ENCODE peak calls at places on chromosomes 16 and 17, in nine cellular contexts. One of them, this sample, is unnamed.
A peak's percentile ranks its signal among the peaks of the same experiment; 100 is the strongest.

GRCh38 chr17:64780096-64781012 is 118.2 kb upstream of the SMURF2 start:
- DNase-seq in activated T-helper 1 cell treated with Interleukin-2 at 50 U/mL for 16 hours: peak; percentile 63
- DNase-seq in left lobe of liver: peak; percentile 63
- DNase-seq in NCI-H146: peak; percentile 36
- DNase-seq in kidney: peak; percentile 92
- DNase-seq in astrocyte of the spinal cord: no peak
- DNase-seq in activated CD8-positive, alpha-beta T cell treated with anti-CD3 and anti-CD28 coated beads for 36 hours: peak; percentile 89
- DNase-seq in CD4-positive, CD25-positive, alpha-beta regulatory T cell: peak; percentile 71
- DNase-seq in small intestine: peak; percentile 86
- DNase-seq in this sample: peak; percentile 92

GRCh38 chr17:39591958-39592954 is 15.5 kb downstream of the NEUROD2 start:
- DNase-seq in CD4-positive, CD25-positive, alpha-beta regulatory T cell: no peak
- DNase-seq in astrocyte of the spinal cord: peak; percentile 38
- DNase-seq in activated CD8-positive, alpha-beta T cell treated with anti-CD3 and anti-CD28 coated beads for 36 hours: peak; percentile 52
- DNase-seq in small intestine: peak; percentile 57
- DNase-seq in NCI-H146: peak; percentile 45
- DNase-seq in activated T-helper 1 cell treated with Interleukin-2 at 50 U/mL for 16 hours: no peak
- DNase-seq in kidney: peak; percentile 77
- DNase-seq in left lobe of liver: no peak
- DNase-seq in this sample: no peak

GRCh38 chr16:15049581-15050180 is 6.2 kb downstream of the NTAN1 start:
- DNase-seq in activated CD8-positive, alpha-beta T cell treated with anti-CD3 and anti-CD28 coated beads for 36 hours: no peak
- DNase-seq in activated T-helper 1 cell treated with Interleukin-2 at 50 U/mL for 16 hours: no peak
- DNase-seq in small intestine: no peak
- DNase-seq in NCI-H146: no peak
- DNase-seq in astrocyte of the spinal cord: no peak
- DNase-seq in CD4-positive, CD25-positive, alpha-beta regulatory T cell: no peak
- DNase-seq in left lobe of liver: no peak
- DNase-seq in kidney: no peak
- DNase-seq in this sample: no peak

GRCh38 chr17:4988168-4988567 is 693 bp upstream of the CAMTA2 start:
- DNase-seq in kidney: peak; percentile 41
- DNase-seq in activated T-helper 1 cell treated with Interleukin-2 at 50 U/mL for 16 hours: no peak
- DNase-seq in small intestine: no peak
- DNase-seq in astrocyte of the spinal cord: no peak
- DNase-seq in NCI-H146: no peak
- DNase-seq in activated CD8-positive, alpha-beta T cell treated with anti-CD3 and anti-CD28 coated beads for 36 hours: peak; percentile 21
- DNase-seq in left lobe of liver: no peak
- DNase-seq in CD4-positive, CD25-positive, alpha-beta regulatory T cell: no peak
- DNase-seq in this sample: no peak

GRCh38 chr16:5349101-5349500 is 251.5 kb upstream of the EEF2KMT start:
- DNase-seq in left lobe of liver: no peak
- DNase-seq in CD4-positive, CD25-positive, alpha-beta regulatory T cell: no peak
- DNase-seq in kidney: no peak
- DNase-seq in activated T-helper 1 cell treated with Interleukin-2 at 50 U/mL for 16 hours: no peak
- DNase-seq in astrocyte of the spinal cord: no peak
- DNase-seq in NCI-H146: no peak
- DNase-seq in small intestine: no peak
- DNase-seq in activated CD8-positive, alpha-beta T cell treated with anti-CD3 and anti-CD28 coated beads for 36 hours: no peak
- DNase-seq in this sample: no peak

GRCh38 chr16:23209606-23210005 is 27.1 kb downstream of the SCNN1G start:
- DNase-seq in activated T-helper 1 cell treated with Interleukin-2 at 50 U/mL for 16 hours: no peak
- DNase-seq in CD4-positive, CD25-positive, alpha-beta regulatory T cell: no peak
- DNase-seq in kidney: no peak
- DNase-seq in astrocyte of the spinal cord: no peak
- DNase-seq in left lobe of liver: no peak
- DNase-seq in activated CD8-positive, alpha-beta T cell treated with anti-CD3 and anti-CD28 coated beads for 36 hours: no peak
- DNase-seq in NCI-H146: no peak
- DNase-seq in small intestine: no peak
- DNase-seq in this sample: no peak

GRCh38 chr17:21214777-21215541 is 998 bp upstream of the TMEM11 start:
- DNase-seq in NCI-H146: no peak
- DNase-seq in astrocyte of the spinal cord: no peak
- DNase-seq in activated T-helper 1 cell treated with Interleukin-2 at 50 U/mL for 16 hours: no peak
- DNase-seq in small intestine: no peak
- DNase-seq in kidney: no peak
- DNase-seq in activated CD8-positive, alpha-beta T cell treated with anti-CD3 and anti-CD28 coated beads for 36 hours: peak; percentile 25
- DNase-seq in left lobe of liver: no peak
- DNase-seq in CD4-positive, CD25-positive, alpha-beta regulatory T cell: no peak
- DNase-seq in this sample: peak; percentile 84

GRCh38 chr17:82215095-82215971 is 2.7 kb upstream of the CCDC57 start:
- DNase-seq in astrocyte of the spinal cord: no peak
- DNase-seq in NCI-H146: no peak
- DNase-seq in left lobe of liver: no peak
- DNase-seq in small intestine: no peak
- DNase-seq in activated T-helper 1 cell treated with Interleukin-2 at 50 U/mL for 16 hours: no peak
- DNase-seq in CD4-positive, CD25-positive, alpha-beta regulatory T cell: no peak
- DNase-seq in kidney: peak; percentile 72
- DNase-seq in activated CD8-positive, alpha-beta T cell treated with anti-CD3 and anti-CD28 coated beads for 36 hours: no peak
- DNase-seq in this sample: peak; percentile 80

GRCh38 chr16:85556456-85557082 is 56.6 kb upstream of the GSE1 start:
- DNase-seq in small intestine: peak; percentile 71
- DNase-seq in kidney: peak; percentile 90
- DNase-seq in astrocyte of the spinal cord: peak; percentile 24
- DNase-seq in activated CD8-positive, alpha-beta T cell treated with anti-CD3 and anti-CD28 coated beads for 36 hours: peak; percentile 83
- DNase-seq in left lobe of liver: no peak
- DNase-seq in NCI-H146: peak; percentile 43
- DNase-seq in CD4-positive, CD25-positive, alpha-beta regulatory T cell: no peak
- DNase-seq in activated T-helper 1 cell treated with Interleukin-2 at 50 U/mL for 16 hours: peak; percentile 30
- DNase-seq in this sample: peak; percentile 93

GRCh38 chr16:89700649-89701424 is 668 bp downstream of the SPATA2L start:
- DNase-seq in astrocyte of the spinal cord: peak; percentile 35
- DNase-seq in kidney: peak; percentile 90
- DNase-seq in left lobe of liver: peak; percentile 82
- DNase-seq in small intestine: peak; percentile 79
- DNase-seq in NCI-H146: peak; percentile 63
- DNase-seq in activated T-helper 1 cell treated with Interleukin-2 at 50 U/mL for 16 hours: peak; percentile 47
- DNase-seq in activated CD8-positive, alpha-beta T cell treated with anti-CD3 and anti-CD28 coated beads for 36 hours: peak; percentile 73
- DNase-seq in CD4-positive, CD25-positive, alpha-beta regulatory T cell: peak; percentile 38
- DNase-seq in this sample: peak; percentile 93

GRCh38 chr16:84786605-84787302 is 33.0 kb upstream of the CRISPLD2 start:
- DNase-seq in left lobe of liver: no peak
- DNase-seq in activated CD8-positive, alpha-beta T cell treated with anti-CD3 and anti-CD28 coated beads for 36 hours: no peak
- DNase-seq in kidney: no peak
- DNase-seq in activated T-helper 1 cell treated with Interleukin-2 at 50 U/mL for 16 hours: no peak
- DNase-seq in small intestine: peak; percentile 86
- DNase-seq in astrocyte of the spinal cord: no peak
- DNase-seq in NCI-H146: peak; percentile 82
- DNase-seq in CD4-positive, CD25-positive, alpha-beta regulatory T cell: no peak
- DNase-seq in this sample: peak; percentile 61

GRCh38 chr17:48752399-48753288 is 24.1 kb upstream of the HOXB13 start:
- DNase-seq in small intestine: no peak
- DNase-seq in activated T-helper 1 cell treated with Interleukin-2 at 50 U/mL for 16 hours: no peak
- DNase-seq in left lobe of liver: no peak
- DNase-seq in CD4-positive, CD25-positive, alpha-beta regulatory T cell: no peak
- DNase-seq in NCI-H146: no peak
- DNase-seq in astrocyte of the spinal cord: no peak
- DNase-seq in kidney: no peak
- DNase-seq in activated CD8-positive, alpha-beta T cell treated with anti-CD3 and anti-CD28 coated beads for 36 hours: no peak
- DNase-seq in this sample: no peak

GRCh38 chr16:46844771-46845170 is 13.8 kb upstream of the C16orf87 start:
- DNase-seq in NCI-H146: no peak
- DNase-seq in kidney: no peak
- DNase-seq in astrocyte of the spinal cord: no peak
- DNase-seq in small intestine: no peak
- DNase-seq in activated CD8-positive, alpha-beta T cell treated with anti-CD3 and anti-CD28 coated beads for 36 hours: no peak
- DNase-seq in CD4-positive, CD25-positive, alpha-beta regulatory T cell: no peak
- DNase-seq in left lobe of liver: no peak
- DNase-seq in activated T-helper 1 cell treated with Interleukin-2 at 50 U/mL for 16 hours: no peak
- DNase-seq in this sample: peak; percentile 9

GRCh38 chr16:57475711-57476339 is 10.5 kb downstream of the DOK4 start:
- DNase-seq in activated T-helper 1 cell treated with Interleukin-2 at 50 U/mL for 16 hours: peak; percentile 67
- DNase-seq in activated CD8-positive, alpha-beta T cell treated with anti-CD3 and anti-CD28 coated beads for 36 hours: peak; percentile 93
- DNase-seq in kidney: peak; percentile 85
- DNase-seq in astrocyte of the spinal cord: peak; percentile 43
- DNase-seq in left lobe of liver: peak; percentile 45
- DNase-seq in NCI-H146: no peak
- DNase-seq in CD4-positive, CD25-positive, alpha-beta regulatory T cell: peak; percentile 67
- DNase-seq in small intestine: no peak
- DNase-seq in this sample: peak; percentile 91

GRCh38 chr16:3012246-3012645 is 477 bp upstream of the CLDN9 start:
- DNase-seq in CD4-positive, CD25-positive, alpha-beta regulatory T cell: no peak
- DNase-seq in kidney: no peak
- DNase-seq in NCI-H146: peak; percentile 78
- DNase-seq in left lobe of liver: no peak
- DNase-seq in small intestine: no peak
- DNase-seq in activated CD8-positive, alpha-beta T cell treated with anti-CD3 and anti-CD28 coated beads for 36 hours: no peak
- DNase-seq in activated T-helper 1 cell treated with Interleukin-2 at 50 U/mL for 16 hours: no peak
- DNase-seq in astrocyte of the spinal cord: no peak
- DNase-seq in this sample: no peak

GRCh38 chr16:46857261-46857962 is 26.4 kb upstream of the C16orf87 start:
- DNase-seq in CD4-positive, CD25-positive, alpha-beta regulatory T cell: no peak
- DNase-seq in astrocyte of the spinal cord: peak; percentile 66
- DNase-seq in left lobe of liver: no peak
- DNase-seq in kidney: no peak
- DNase-seq in NCI-H146: peak; percentile 41
- DNase-seq in activated CD8-positive, alpha-beta T cell treated with anti-CD3 and anti-CD28 coated beads for 36 hours: peak; percentile 15
- DNase-seq in small intestine: peak; percentile 65
- DNase-seq in activated T-helper 1 cell treated with Interleukin-2 at 50 U/mL for 16 hours: no peak
- DNase-seq in this sample: peak; percentile 41

GRCh38 chr17:36120221-36120620 is 16.6 kb downstream of the CCL4 start:
- DNase-seq in kidney: no peak
- DNase-seq in activated CD8-positive, alpha-beta T cell treated with anti-CD3 and anti-CD28 coated beads for 36 hours: no peak
- DNase-seq in activated T-helper 1 cell treated with Interleukin-2 at 50 U/mL for 16 hours: no peak
- DNase-seq in astrocyte of the spinal cord: peak; percentile 67
- DNase-seq in left lobe of liver: no peak
- DNase-seq in small intestine: no peak
- DNase-seq in NCI-H146: no peak
- DNase-seq in CD4-positive, CD25-positive, alpha-beta regulatory T cell: no peak
- DNase-seq in this sample: no peak

GRCh38 chr16:47732806-47733150 is 271.6 kb downstream of the PHKB start:
- DNase-seq in small intestine: no peak
- DNase-seq in activated T-helper 1 cell treated with Interleukin-2 at 50 U/mL for 16 hours: no peak
- DNase-seq in activated CD8-positive, alpha-beta T cell treated with anti-CD3 and anti-CD28 coated beads for 36 hours: peak; percentile 46
- DNase-seq in left lobe of liver: no peak
- DNase-seq in CD4-positive, CD25-positive, alpha-beta regulatory T cell: no peak
- DNase-seq in NCI-H146: no peak
- DNase-seq in astrocyte of the spinal cord: peak; percentile 98
- DNase-seq in kidney: no peak
- DNase-seq in this sample: no peak

GRCh38 chr16:83272201-83272600 is 535.6 kb upstream of the HSBP1 start:
- DNase-seq in astrocyte of the spinal cord: no peak
- DNase-seq in small intestine: no peak
- DNase-seq in activated T-helper 1 cell treated with Interleukin-2 at 50 U/mL for 16 hours: no peak
- DNase-seq in CD4-positive, CD25-positive, alpha-beta regulatory T cell: no peak
- DNase-seq in left lobe of liver: no peak
- DNase-seq in kidney: no peak
- DNase-seq in activated CD8-positive, alpha-beta T cell treated with anti-CD3 and anti-CD28 coated beads for 36 hours: no peak
- DNase-seq in NCI-H146: no peak
- DNase-seq in this sample: no peak

GRCh38 chr16:4200781-4201137 is 41.1 kb downstream of the SRL start:
- DNase-seq in astrocyte of the spinal cord: peak; percentile 12
- DNase-seq in activated CD8-positive, alpha-beta T cell treated with anti-CD3 and anti-CD28 coated beads for 36 hours: no peak
- DNase-seq in CD4-positive, CD25-positive, alpha-beta regulatory T cell: no peak
- DNase-seq in activated T-helper 1 cell treated with Interleukin-2 at 50 U/mL for 16 hours: no peak
- DNase-seq in kidney: no peak
- DNase-seq in small intestine: no peak
- DNase-seq in left lobe of liver: no peak
- DNase-seq in NCI-H146: no peak
- DNase-seq in this sample: no peak

GRCh38 chr17:28548417-28549130 is 3.9 kb downstream of the UNC119 start:
- DNase-seq in NCI-H146: no peak
- DNase-seq in activated CD8-positive, alpha-beta T cell treated with anti-CD3 and anti-CD28 coated beads for 36 hours: no peak
- DNase-seq in kidney: no peak
- DNase-seq in astrocyte of the spinal cord: no peak
- DNase-seq in small intestine: no peak
- DNase-seq in CD4-positive, CD25-positive, alpha-beta regulatory T cell: no peak
- DNase-seq in activated T-helper 1 cell treated with Interleukin-2 at 50 U/mL for 16 hours: no peak
- DNase-seq in left lobe of liver: no peak
- DNase-seq in this sample: peak; percentile 52

GRCh38 chr17:81866440-81867122 is 4.6 kb downstream of the ARHGDIA start:
- DNase-seq in activated CD8-positive, alpha-beta T cell treated with anti-CD3 and anti-CD28 coated beads for 36 hours: peak; percentile 20
- DNase-seq in kidney: peak; percentile 72
- DNase-seq in left lobe of liver: no peak
- DNase-seq in astrocyte of the spinal cord: no peak
- DNase-seq in CD4-positive, CD25-positive, alpha-beta regulatory T cell: no peak
- DNase-seq in NCI-H146: no peak
- DNase-seq in small intestine: peak; percentile 23
- DNase-seq in activated T-helper 1 cell treated with Interleukin-2 at 50 U/mL for 16 hours: no peak
- DNase-seq in this sample: no peak

GRCh38 chr17:5866978-5867377 is 203.2 kb upstream of the WSCD1 start:
- DNase-seq in CD4-positive, CD25-positive, alpha-beta regulatory T cell: no peak
- DNase-seq in astrocyte of the spinal cord: no peak
- DNase-seq in activated T-helper 1 cell treated with Interleukin-2 at 50 U/mL for 16 hours: no peak
- DNase-seq in small intestine: no peak
- DNase-seq in left lobe of liver: no peak
- DNase-seq in activated CD8-positive, alpha-beta T cell treated with anti-CD3 and anti-CD28 coated beads for 36 hours: no peak
- DNase-seq in NCI-H146: no peak
- DNase-seq in kidney: no peak
- DNase-seq in this sample: no peak

GRCh38 chr17:38590988-38591758 is 14.6 kb downstream of the SRCIN1 start:
- DNase-seq in astrocyte of the spinal cord: no peak
- DNase-seq in activated CD8-positive, alpha-beta T cell treated with anti-CD3 and anti-CD28 coated beads for 36 hours: no peak
- DNase-seq in small intestine: no peak
- DNase-seq in NCI-H146: no peak
- DNase-seq in left lobe of liver: peak; percentile 72
- DNase-seq in activated T-helper 1 cell treated with Interleukin-2 at 50 U/mL for 16 hours: no peak
- DNase-seq in CD4-positive, CD25-positive, alpha-beta regulatory T cell: no peak
- DNase-seq in kidney: peak; percentile 91
- DNase-seq in this sample: no peak

GRCh38 chr16:69399361-69399760 is 13.6 kb upstream of the TERF2 start:
- DNase-seq in left lobe of liver: no peak
- DNase-seq in NCI-H146: no peak
- DNase-seq in CD4-positive, CD25-positive, alpha-beta regulatory T cell: no peak
- DNase-seq in kidney: no peak
- DNase-seq in small intestine: no peak
- DNase-seq in activated CD8-positive, alpha-beta T cell treated with anti-CD3 and anti-CD28 coated beads for 36 hours: peak; percentile 26
- DNase-seq in astrocyte of the spinal cord: peak; percentile 13
- DNase-seq in activated T-helper 1 cell treated with Interleukin-2 at 50 U/mL for 16 hours: no peak
- DNase-seq in this sample: no peak

GRCh38 chr16:12059216-12059769 is 82.8 kb downstream of the SNX29 start:
- DNase-seq in CD4-positive, CD25-positive, alpha-beta regulatory T cell: no peak
- DNase-seq in kidney: peak; percentile 86
- DNase-seq in left lobe of liver: no peak
- DNase-seq in astrocyte of the spinal cord: no peak
- DNase-seq in NCI-H146: no peak
- DNase-seq in activated CD8-positive, alpha-beta T cell treated with anti-CD3 and anti-CD28 coated beads for 36 hours: no peak
- DNase-seq in activated T-helper 1 cell treated with Interleukin-2 at 50 U/mL for 16 hours: no peak
- DNase-seq in small intestine: no peak
- DNase-seq in this sample: no peak

GRCh38 chr16:31221357-31222160 is 4.6 kb upstream of the PYDC1 start:
- DNase-seq in activated T-helper 1 cell treated with Interleukin-2 at 50 U/mL for 16 hours: no peak
- DNase-seq in astrocyte of the spinal cord: no peak
- DNase-seq in kidney: no peak
- DNase-seq in activated CD8-positive, alpha-beta T cell treated with anti-CD3 and anti-CD28 coated beads for 36 hours: no peak
- DNase-seq in NCI-H146: no peak
- DNase-seq in left lobe of liver: no peak
- DNase-seq in CD4-positive, CD25-positive, alpha-beta regulatory T cell: no peak
- DNase-seq in small intestine: peak; percentile 68
- DNase-seq in this sample: no peak

GRCh38 chr17:6596076-6596475 is 39.7 kb upstream of the PITPNM3 start:
- DNase-seq in small intestine: no peak
- DNase-seq in activated CD8-positive, alpha-beta T cell treated with anti-CD3 and anti-CD28 coated beads for 36 hours: no peak
- DNase-seq in activated T-helper 1 cell treated with Interleukin-2 at 50 U/mL for 16 hours: no peak
- DNase-seq in astrocyte of the spinal cord: no peak
- DNase-seq in kidney: no peak
- DNase-seq in NCI-H146: no peak
- DNase-seq in left lobe of liver: no peak
- DNase-seq in CD4-positive, CD25-positive, alpha-beta regulatory T cell: no peak
- DNase-seq in this sample: no peak

GRCh38 chr17:47803201-47803600 is 18.4 kb downstream of the OSBPL7 start:
- DNase-seq in astrocyte of the spinal cord: no peak
- DNase-seq in NCI-H146: no peak
- DNase-seq in activated CD8-positive, alpha-beta T cell treated with anti-CD3 and anti-CD28 coated beads for 36 hours: no peak
- DNase-seq in left lobe of liver: peak; percentile 27
- DNase-seq in small intestine: no peak
- DNase-seq in kidney: no peak
- DNase-seq in activated T-helper 1 cell treated with Interleukin-2 at 50 U/mL for 16 hours: no peak
- DNase-seq in CD4-positive, CD25-positive, alpha-beta regulatory T cell: no peak
- DNase-seq in this sample: no peak

GRCh38 chr17:37821025-37821713 is 76.3 kb upstream of the HNF1B start:
- DNase-seq in activated CD8-positive, alpha-beta T cell treated with anti-CD3 and anti-CD28 coated beads for 36 hours: no peak
- DNase-seq in CD4-positive, CD25-positive, alpha-beta regulatory T cell: no peak
- DNase-seq in NCI-H146: no peak
- DNase-seq in small intestine: no peak
- DNase-seq in activated T-helper 1 cell treated with Interleukin-2 at 50 U/mL for 16 hours: no peak
- DNase-seq in left lobe of liver: no peak
- DNase-seq in astrocyte of the spinal cord: no peak
- DNase-seq in kidney: no peak
- DNase-seq in this sample: no peak

GRCh38 chr17:42422958-42423712 is at the start of gene CAVIN1:
- DNase-seq in left lobe of liver: peak; percentile 94
- DNase-seq in astrocyte of the spinal cord: peak; percentile 99
- DNase-seq in small intestine: peak; percentile 74
- DNase-seq in activated T-helper 1 cell treated with Interleukin-2 at 50 U/mL for 16 hours: no peak
- DNase-seq in CD4-positive, CD25-positive, alpha-beta regulatory T cell: no peak
- DNase-seq in kidney: peak; percentile 99
- DNase-seq in activated CD8-positive, alpha-beta T cell treated with anti-CD3 and anti-CD28 coated beads for 36 hours: peak; percentile 34
- DNase-seq in NCI-H146: no peak
- DNase-seq in this sample: peak; percentile 91